ENCODE peak calls at places on chromosome 3, in seven cellular contexts. W is T-helper 2 cell; Q is activated effector memory CD4-positive, alpha-beta T cell treated with Interleukin-2 at 50 U/mL for 16 hours; B is NCI-H1930; M is activated gamma-delta T cell treated with Interleukin-2 at 50 U/mL for 16 hours; O is NCI-H2029; T is ELF-1. L is an unnamed sample.
A peak's percentile ranks its signal among the peaks of the same experiment; 100 is the strongest.

GRCh38 chr3:20039765-20040475 is at the start of gene KAT2B:
- DNase-seq in W (peak; percentile 75), Q (peak; percentile 81), B (peak; percentile 72), M (peak; percentile 80), O (peak; percentile 82), T (peak; percentile 73), L (peak; percentile 75)

GRCh38 chr3:98341758-98342157 is 11.9 kb upstream of the OR5K4 start:
- DNase-seq in W (no peak), Q (no peak), B (no peak), M (no peak), O (no peak), T (no peak), L (no peak)

GRCh38 chr3:186360779-186361178 is 1.3 kb downstream of the DGKG start:
- DNase-seq in W (no peak), Q (no peak), B (no peak), M (no peak), O (no peak), T (peak; percentile 26), L (no peak)

GRCh38 chr3:160622263-160623045 is 54.5 kb upstream of the ARL14 start:
- DNase-seq in W (no peak), Q (no peak), B (no peak), M (no peak), O (no peak), T (no peak), L (no peak)

GRCh38 chr3:177679568-177680441 is 482.5 kb upstream of the TBL1XR1 start:
- DNase-seq in W (no peak), Q (peak; percentile 1), B (no peak), M (no peak), O (no peak), T (peak; percentile 71), L (no peak)

GRCh38 chr3:45666729-45667440 is 22.3 kb upstream of the SACM1L start:
- DNase-seq in W (no peak), Q (no peak), B (no peak), M (no peak), O (no peak), T (no peak), L (peak; percentile 48)

GRCh38 chr3:115228266-115228665 is 81.2 kb upstream of the ZBTB20 start:
- DNase-seq in W (no peak), Q (no peak), B (no peak), M (no peak), O (no peak), T (no peak), L (no peak)

GRCh38 chr3:38163117-38163870 is 2.0 kb upstream of the OXSR1 start:
- DNase-seq in W (no peak), Q (no peak), B (no peak), M (no peak), O (no peak), T (peak; percentile 21), L (no peak)

GRCh38 chr3:123093696-123094095 is 26.9 kb downstream of the PDIA5 start:
- DNase-seq in W (no peak), Q (no peak), B (no peak), M (no peak), O (no peak), T (no peak), L (no peak)

GRCh38 chr3:41307065-41307464 is 107.8 kb downstream of the CTNNB1 start:
- DNase-seq in W (no peak), Q (no peak), B (no peak), M (no peak), O (no peak), T (no peak), L (no peak)

GRCh38 chr3:190811775-190812480 is 50.6 kb downstream of the GMNC start:
- DNase-seq in W (no peak), Q (no peak), B (no peak), M (no peak), O (no peak), T (peak; percentile 40), L (peak; percentile 8)

GRCh38 chr3:105351821-105352220 is 14.9 kb upstream of the ALCAM start:
- DNase-seq in W (no peak), Q (no peak), B (no peak), M (no peak), O (no peak), T (no peak), L (no peak)

GRCh38 chr3:36707623-36708409 is 56.5 kb downstream of the DCLK3 start:
- DNase-seq in W (no peak), Q (no peak), B (no peak), M (no peak), O (no peak), T (no peak), L (peak; percentile 83)

GRCh38 chr3:118863731-118864322 is 170.8 kb downstream of the IGSF11 start:
- DNase-seq in W (no peak), Q (no peak), B (no peak), M (no peak), O (no peak), T (peak; percentile 46), L (no peak)

GRCh38 chr3:127590282-127590592 is 296 bp downstream of the TPRA1 start:
- DNase-seq in W (peak; percentile 8), Q (no peak), B (no peak), M (no peak), O (no peak), T (no peak), L (no peak)

GRCh38 chr3:8757551-8758518 is 11.6 kb downstream of the OXTR start:
- DNase-seq in W (no peak), Q (no peak), B (no peak), M (no peak), O (no peak), T (no peak), L (peak; percentile 94)

GRCh38 chr3:61682671-61683408 is 121.5 kb downstream of the PTPRG start:
- DNase-seq in W (no peak), Q (no peak), B (peak; percentile 47), M (no peak), O (no peak), T (no peak), L (peak; percentile 68)

GRCh38 chr3:191356586-191357439 is 26.5 kb upstream of the UTS2B start:
- DNase-seq in W (no peak), Q (no peak), B (no peak), M (no peak), O (no peak), T (peak; percentile 24), L (peak; percentile 53)

GRCh38 chr3:195768831-195769303 is 42.9 kb downstream of the MUC4 start:
- DNase-seq in W (no peak), Q (no peak), B (no peak), M (no peak), O (no peak), T (no peak), L (no peak)

GRCh38 chr3:122435950-122436349 is 20.1 kb upstream of the WDR5B start:
- DNase-seq in W (no peak), Q (no peak), B (no peak), M (no peak), O (no peak), T (no peak), L (no peak)

GRCh38 chr3:146817705-146818104 is 212.6 kb upstream of the PLSCR5 start:
- DNase-seq in W (no peak), Q (no peak), B (peak; percentile 11), M (no peak), O (no peak), T (no peak), L (peak; percentile 14)

GRCh38 chr3:99902091-99902490 is 84.4 kb downstream of the CMSS1 start:
- DNase-seq in W (no peak), Q (no peak), B (no peak), M (no peak), O (no peak), T (no peak), L (no peak)

GRCh38 chr3:24300949-24301348 is 193.7 kb downstream of the THRB start:
- DNase-seq in W (no peak), Q (no peak), B (no peak), M (no peak), O (no peak), T (no peak), L (no peak)

GRCh38 chr3:101870138-101870537 is 20.8 kb downstream of the NFKBIZ start:
- DNase-seq in W (no peak), Q (no peak), B (no peak), M (no peak), O (no peak), T (no peak), L (no peak)

GRCh38 chr3:37024820-37025405 is 31.6 kb downstream of the MLH1 start:
- DNase-seq in W (no peak), Q (no peak), B (no peak), M (no peak), O (no peak), T (no peak), L (no peak)

GRCh38 chr3:197394464-197395321 is 96.3 kb upstream of the DLG1 start:
- DNase-seq in W (peak; percentile 16), Q (peak; percentile 20), B (no peak), M (no peak), O (no peak), T (no peak), L (peak; percentile 96)

GRCh38 chr3:5376761-5377160 is 189.3 kb downstream of the EDEM1 start:
- DNase-seq in W (no peak), Q (no peak), B (no peak), M (no peak), O (peak; percentile 90), T (peak; percentile 89), L (no peak)

GRCh38 chr3:20100106-20100605 is 59.9 kb downstream of the KAT2B start:
- DNase-seq in W (no peak), Q (no peak), B (no peak), M (no peak), O (no peak), T (no peak), L (no peak)

GRCh38 chr3:190382082-190382481 is 5.9 kb upstream of the CLDN16 start:
- DNase-seq in W (no peak), Q (no peak), B (no peak), M (no peak), O (no peak), T (no peak), L (peak; percentile 11)